ENCODE peak calls at places on chromosomes 13 and 19, in seven cellular contexts. O, S, T, R, X, F and I are unnamed samples.

GRCh38 chr13:111514646-111515617 is 194.5 kb downstream of the TEX29 start:
- DNase-seq in T (no peak), S (peak), X (no peak), R (no peak), F (no peak), O (no peak), I (no peak)

GRCh38 chr19:17429661-17430101 is 9.8 kb downstream of the MVB12A start:
- DNase-seq in T (no peak), R (no peak), F (peak), O (no peak), X (no peak), S (no peak), I (no peak)

GRCh38 chr13:41407380-41407779 is 50.0 kb upstream of the RGCC start:
- DNase-seq in X (no peak), T (no peak), O (no peak), S (no peak), R (no peak), F (no peak), I (no peak)

GRCh38 chr13:66835040-66835628 is 395.0 kb downstream of the PCDH9 start:
- DNase-seq in R (no peak), T (peak), F (peak), S (no peak), O (peak), X (no peak), I (no peak)

GRCh38 chr13:29892149-29892548 is 41.7 kb upstream of the UBL3 start:
- DNase-seq in R (no peak), O (no peak), S (no peak), F (no peak), X (no peak), T (peak), I (no peak)

GRCh38 chr19:58545286-58546068 is 1.6 kb downstream of the TRIM28 start:
- DNase-seq in O (no peak), X (no peak), R (no peak), T (no peak), S (no peak), F (no peak), I (no peak)

GRCh38 chr19:11347546-11347945 is 1.2 kb downstream of the CCDC159 start:
- DNase-seq in T (no peak), X (no peak), F (no peak), R (no peak), S (no peak), O (no peak), I (no peak)

GRCh38 chr19:13002389-13002898 is 7.2 kb downstream of the NFIX start:
- DNase-seq in T (peak), S (no peak), X (no peak), O (no peak), F (peak), R (no peak), I (no peak)

GRCh38 chr13:79581870-79582315 is 100.9 kb downstream of the NDFIP2 start:
- DNase-seq in R (no peak), F (no peak), S (no peak), O (no peak), T (no peak), X (no peak), I (no peak)

GRCh38 chr19:42201489-42202289 is 15.8 kb downstream of the DEDD2 start:
- DNase-seq in R (no peak), O (no peak), F (no peak), S (no peak), T (no peak), X (peak), I (peak)

DNA sequence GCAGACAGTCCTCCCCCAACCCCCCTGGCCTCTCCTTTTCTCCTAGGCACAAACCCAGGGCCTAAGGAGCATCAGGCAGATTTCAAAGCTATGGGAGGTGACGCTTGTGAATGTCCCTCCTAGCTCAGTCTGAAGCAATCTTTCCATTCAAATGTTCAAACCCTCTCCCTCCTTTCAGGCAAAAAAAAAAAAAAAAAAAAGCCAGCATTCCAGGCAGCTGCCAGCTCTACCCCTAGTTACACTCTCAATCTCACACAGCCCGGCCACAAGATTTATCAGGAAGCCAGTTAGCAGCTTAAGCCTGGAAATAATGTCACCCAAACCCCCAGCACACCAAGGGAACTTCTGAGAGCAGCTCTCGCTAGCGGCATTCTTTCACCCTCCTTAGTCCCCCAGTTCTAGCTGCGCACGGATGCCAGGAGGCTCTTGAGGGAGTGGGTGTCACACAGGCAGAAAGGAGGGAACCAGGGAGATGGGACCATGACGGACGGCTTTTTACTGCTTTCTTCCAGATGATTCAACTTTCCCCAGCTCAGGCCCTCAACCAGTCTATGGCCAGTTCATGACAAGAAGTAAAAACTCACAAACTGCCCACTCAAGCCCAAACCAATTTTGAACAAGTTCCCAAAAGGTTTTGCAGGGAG is 6.3 kb downstream of the SH3GL1 start:
- DNase-seq in R (no peak), S (no peak), X (no peak), F (peak), O (no peak), T (no peak), I (no peak)
- H3K4me3 ChIP-seq in R (no peak), S (no peak), X (no peak), F (no peak), O (no peak), T (no peak), I (no peak)

GRCh38 chr19:2305974-2306806 is 1.8 kb downstream of the LINGO3 start:
- DNase-seq in O (no peak), S (no peak), R (no peak), T (no peak), F (no peak), X (no peak), I (no peak)

GRCh38 chr19:2303209-2303798 is 4.7 kb downstream of the LINGO3 start:
- DNase-seq in S (no peak), O (no peak), F (no peak), X (no peak), R (no peak), T (no peak), I (no peak)

GRCh38 chr19:2305424-2305823 is 2.5 kb downstream of the LINGO3 start:
- DNase-seq in X (no peak), F (no peak), T (no peak), O (no peak), R (no peak), S (no peak), I (no peak)

GRCh38 chr19:2300533-2300932 is 7.4 kb downstream of the LINGO3 start:
- DNase-seq in T (no peak), R (no peak), F (no peak), X (no peak), O (no peak), S (no peak), I (no peak)

DNA sequence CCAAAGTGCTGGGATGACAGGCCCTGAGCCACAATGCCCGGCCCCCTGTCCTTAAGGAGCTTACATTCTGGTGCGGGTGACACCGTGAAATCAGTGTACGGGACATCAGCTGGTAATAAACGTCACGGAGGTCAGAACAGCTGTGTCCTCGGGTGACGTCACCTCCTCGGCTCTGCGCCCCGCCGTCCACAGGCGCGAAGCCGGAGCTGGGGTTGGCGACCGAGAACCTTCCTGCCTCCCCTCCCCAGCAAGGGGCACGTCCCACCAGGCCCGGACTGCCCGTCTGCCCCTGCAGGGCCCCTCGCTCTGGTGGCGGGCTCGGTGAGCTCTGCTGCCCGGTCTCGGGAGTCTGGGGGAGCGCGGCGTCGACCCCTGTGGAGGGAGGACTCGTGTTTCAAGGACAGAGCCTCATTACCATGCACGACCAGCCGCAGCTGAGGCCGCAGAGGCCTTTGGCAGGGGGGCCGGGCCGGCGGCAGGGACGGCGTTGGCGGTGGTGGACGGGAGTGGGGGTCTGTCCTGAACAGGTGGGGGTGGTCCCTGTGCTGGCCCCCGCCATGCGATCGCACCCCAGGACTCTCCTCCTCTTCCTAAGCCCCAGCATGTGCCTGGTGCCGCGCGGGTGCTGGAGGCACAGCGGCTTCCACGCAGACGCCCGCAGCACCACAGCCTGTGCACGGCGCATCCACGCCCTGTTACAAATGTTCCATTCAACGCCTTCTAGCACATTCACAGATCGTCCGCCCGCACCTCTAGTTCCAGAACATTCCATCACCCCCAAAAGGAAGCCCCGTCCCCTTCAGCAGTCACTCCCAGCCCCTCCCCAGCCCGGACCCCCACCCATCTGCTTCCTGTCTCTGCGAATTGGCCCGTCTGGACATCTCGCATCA is 5.4 kb downstream of the LINGO3 start:
- DNase-seq in O (no peak), S (no peak), T (peak), R (no peak), X (no peak), F (no peak), I (no peak)
- H3K4me3 ChIP-seq in O (no peak), S (no peak), T (no peak), R (no peak), X (no peak), F (no peak), I (no peak)

GRCh38 chr19:10107254-10107653 is 1.1 kb downstream of the PPAN start:
- DNase-seq in R (no peak), T (no peak), O (no peak), S (no peak), X (no peak), F (no peak), I (no peak)

GRCh38 chr19:10106100-10106936 is at the start of gene PPAN:
- DNase-seq in X (peak), O (peak), T (peak), S (peak), R (peak), F (peak), I (peak)

GRCh38 chr19:10105241-10106099 is 692 bp upstream of the PPAN start:
- DNase-seq in F (no peak), T (no peak), S (no peak), R (no peak), O (no peak), X (peak), I (no peak)

GRCh38 chr19:10109528-10109927 is 2.0 kb upstream of the P2RY11 start:
- DNase-seq in R (no peak), T (no peak), O (no peak), S (no peak), X (peak), F (no peak), I (no peak)

DNA sequence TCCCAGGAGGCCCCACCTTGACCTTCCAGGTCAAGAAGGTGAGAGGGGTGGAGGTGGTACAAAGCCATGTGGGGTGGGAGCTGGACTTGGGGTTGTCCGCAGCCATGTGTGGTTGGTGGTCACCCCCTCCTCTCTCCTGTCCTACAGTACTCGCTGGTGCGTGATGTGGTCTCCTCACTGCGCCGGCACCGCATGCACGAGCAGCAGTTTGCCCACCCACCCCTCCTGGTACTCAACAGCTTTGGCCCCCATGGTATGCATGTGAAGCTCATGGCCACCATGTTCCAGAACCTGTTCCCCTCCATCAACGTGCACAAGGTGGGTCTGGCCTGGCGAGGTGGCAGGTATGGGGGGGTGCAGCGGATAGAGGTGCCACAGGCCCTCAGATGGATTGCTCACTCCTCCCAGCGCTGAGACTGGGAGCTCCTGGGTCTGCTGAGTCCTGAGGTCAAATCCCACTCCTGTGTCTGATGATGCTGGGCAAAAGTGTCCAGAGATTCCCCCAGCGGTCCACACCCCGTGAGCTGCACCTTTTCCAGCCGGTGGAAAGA is 1.7 kb downstream of the PPAN start:
- DNase-seq in R (no peak), X (no peak), T (no peak), S (no peak), O (no peak), F (no peak), I (no peak)
- H3K4me3 ChIP-seq in R (no peak), X (no peak), T (no peak), S (no peak), O (no peak), F (no peak), I (no peak)

GRCh38 chr13:114027046-114027760 is 53.3 kb upstream of the C13orf46 start:
- DNase-seq in R (no peak), T (no peak), F (no peak), O (no peak), S (no peak), X (no peak), I (no peak)
- H3K4me3 ChIP-seq in R (no peak), T (no peak), F (no peak), O (no peak), S (no peak), X (no peak), I (no peak)

GRCh38 chr19:2288743-2289713 is 7.1 kb upstream of the PEAK3 start:
- DNase-seq in X (no peak), F (no peak), T (no peak), S (no peak), O (no peak), R (no peak), I (no peak)

GRCh38 chr19:2288010-2288742 is 6.2 kb upstream of the PEAK3 start:
- DNase-seq in S (no peak), O (no peak), F (no peak), T (no peak), X (no peak), R (no peak), I (no peak)

GRCh38 chr19:2290441-2291184 is 8.6 kb upstream of the PEAK3 start:
- DNase-seq in S (no peak), X (no peak), F (peak), T (peak), R (no peak), O (no peak), I (no peak)

GRCh38 chr19:2289714-2290435 is 7.9 kb upstream of the PEAK3 start:
- DNase-seq in T (no peak), S (no peak), F (peak), O (no peak), R (no peak), X (peak), I (peak)

DNA sequence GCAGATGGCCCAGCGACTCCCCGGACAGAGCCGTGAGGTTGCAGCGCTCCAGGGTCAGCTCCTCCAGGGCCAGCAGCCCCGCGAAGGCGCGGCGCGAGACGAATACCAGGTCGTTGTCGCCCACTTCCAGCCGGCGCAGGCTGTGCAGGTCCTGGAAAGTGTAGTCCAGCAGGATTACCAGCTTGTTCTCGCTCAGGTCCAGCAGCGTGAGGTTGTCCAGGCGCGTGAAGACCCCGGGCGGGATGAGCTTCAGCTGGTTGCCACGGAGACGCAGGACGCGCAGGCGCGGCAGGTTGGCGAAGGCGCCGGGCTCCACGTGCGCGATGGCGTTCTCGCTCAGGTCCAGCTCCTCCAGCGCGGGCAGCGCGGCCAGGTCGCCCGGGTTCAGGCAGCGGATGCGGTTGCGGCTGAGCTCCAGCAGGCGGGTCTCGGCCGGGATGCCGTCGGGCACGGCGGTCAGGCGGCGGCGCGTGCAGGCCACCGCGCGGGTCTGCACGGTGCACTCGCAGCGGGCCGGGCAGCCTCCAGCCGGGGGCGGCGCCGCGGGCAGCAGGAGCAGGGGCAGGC is 9.3 kb upstream of the PEAK3 start:
- DNase-seq in F (no peak), R (no peak), S (no peak), T (no peak), O (no peak), X (no peak), I (no peak)
- H3K4me3 ChIP-seq in F (no peak), R (peak), S (peak), T (no peak), O (no peak), X (peak), I (peak)

GRCh38 chr13:113845723-113846638 is 17.9 kb downstream of the GAS6 start:
- DNase-seq in T (no peak), F (peak), S (peak), O (no peak), X (no peak), R (no peak), I (no peak)
- H3K4me3 ChIP-seq in T (no peak), F (no peak), S (no peak), O (no peak), X (peak), R (no peak), I (no peak)

DNA sequence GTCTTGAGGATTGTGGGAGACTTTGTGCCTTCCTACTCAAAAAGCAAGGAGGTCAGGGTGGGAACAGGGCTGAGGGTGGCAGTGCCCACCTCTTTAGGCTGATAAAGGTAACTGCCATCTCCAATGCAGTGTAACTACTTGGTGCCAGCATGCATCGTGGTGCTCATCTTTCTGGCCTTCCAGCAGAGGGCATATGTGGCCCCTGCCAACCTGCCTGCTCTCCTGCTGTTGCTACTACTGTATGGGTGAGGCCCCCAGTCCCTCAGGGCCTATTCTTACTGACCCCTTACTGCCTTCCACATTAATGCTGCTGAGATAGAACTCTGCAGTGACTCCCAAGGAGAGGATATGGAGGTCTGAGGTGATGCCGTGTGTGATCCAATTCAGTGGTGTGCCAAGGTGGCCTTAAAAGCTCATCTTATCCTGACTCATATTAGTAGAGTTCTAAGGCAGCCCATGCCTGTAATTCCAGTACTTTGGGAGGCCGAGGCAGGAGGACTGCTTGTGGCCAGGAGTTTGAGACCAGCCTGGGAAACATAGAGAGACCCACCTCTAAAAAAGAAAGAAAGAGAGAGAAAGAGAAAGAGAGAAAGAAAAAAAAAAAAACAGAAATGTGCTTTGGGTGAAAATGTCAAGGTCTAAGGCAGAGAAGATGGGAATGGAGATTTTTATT is 9.6 kb upstream of the ARHGAP45 start:
- DNase-seq in X (peak), F (no peak), O (no peak), S (no peak), R (no peak), T (no peak), I (no peak)
- H3K4me3 ChIP-seq in X (no peak), F (no peak), O (no peak), S (no peak), R (no peak), T (no peak), I (no peak)

GRCh38 chr19:3881272-3882040 is 971 bp downstream of the ATCAY start:
- DNase-seq in T (no peak), S (no peak), R (no peak), F (no peak), O (no peak), X (no peak), I (no peak)

GRCh38 chr19:3879656-3880055 is 829 bp upstream of the ATCAY start:
- DNase-seq in R (no peak), X (no peak), O (no peak), T (no peak), S (no peak), F (no peak), I (no peak)

GRCh38 chr19:3882041-3882384 is 1.5 kb downstream of the ATCAY start:
- DNase-seq in R (no peak), S (no peak), X (no peak), F (no peak), O (no peak), T (no peak), I (no peak)

GRCh38 chr19:3880471-3881271 is at the start of gene ATCAY:
- DNase-seq in T (no peak), R (no peak), O (no peak), F (no peak), S (no peak), X (no peak), I (no peak)
- H3K4me3 ChIP-seq in T (no peak), R (no peak), O (no peak), F (no peak), S (no peak), X (no peak), I (no peak)